ENCODE peak calls at places on chromosomes 16 and 17, in six cellular contexts. E, F, Q, D, M and R are unnamed samples.

GRCh38 chr16:27406729-27407128 is 4.8 kb downstream of the IL21R start:
- DNase-seq in E (no peak), F (no peak), Q (no peak), D (no peak), M (no peak), R (no peak)

GRCh38 chr17:2718150-2718938 is 6.8 kb upstream of the CLUH start:
- DNase-seq in E (no peak), F (no peak), Q (no peak), D (peak), M (peak), R (no peak)

GRCh38 chr17:1298616-1299015 is 19.2 kb downstream of the TRARG1 start:
- DNase-seq in E (no peak), F (no peak), Q (no peak), D (peak), M (no peak), R (no peak)

GRCh38 chr16:89565256-89565505 is 4.7 kb downstream of the RPL13 start:
- DNase-seq in E (no peak), F (no peak), Q (no peak), D (no peak), M (no peak), R (no peak)

GRCh38 chr16:81626181-81626674 is 152.9 kb upstream of the PLCG2 start:
- DNase-seq in E (no peak), F (no peak), Q (peak), D (peak), M (peak), R (peak)

GRCh38 chr17:42917236-42917603 is 16.6 kb downstream of the G6PC1 start:
- DNase-seq in E (no peak), F (no peak), Q (no peak), D (no peak), M (no peak), R (no peak)

GRCh38 chr17:17723354-17724261 is 42.4 kb downstream of the RAI1 start:
- DNase-seq in E (no peak), F (no peak), Q (no peak), D (peak), M (peak), R (peak)

GRCh38 chr17:62017912-62018311 is 47.2 kb downstream of the MED13 start:
- DNase-seq in E (no peak), F (no peak), Q (no peak), D (peak), M (peak), R (no peak)

GRCh38 chr17:309361-309888 is 43.2 kb downstream of the RPH3AL start:
- DNase-seq in E (no peak), F (no peak), Q (no peak), D (no peak), M (peak), R (no peak)

GRCh38 chr17:50640701-50641338 is 6.1 kb downstream of the ABCC3 start:
- DNase-seq in E (peak), F (no peak), Q (no peak), D (peak), M (peak), R (peak)

GRCh38 chr17:19386276-19386863 is 620 bp downstream of the MFAP4 start:
- DNase-seq in E (peak), F (no peak), Q (no peak), D (peak), M (peak), R (peak)

GRCh38 chr17:16997514-16998429 is 25.9 kb upstream of the TNFRSF13B start:
- DNase-seq in E (no peak), F (no peak), Q (no peak), D (no peak), M (no peak), R (no peak)

GRCh38 chr16:85306071-85306792 is 194.0 kb upstream of the CIBAR2 start:
- DNase-seq in E (peak), F (peak), Q (peak), D (peak), M (peak), R (peak)

GRCh38 chr17:78890111-78890897 is 12.7 kb downstream of the CEP295NL start:
- DNase-seq in E (peak), F (no peak), Q (peak), D (no peak), M (no peak), R (peak)

GRCh38 chr17:80959330-80960036 is 32.2 kb upstream of the CHMP6 start:
- DNase-seq in E (peak), F (no peak), Q (no peak), D (peak), M (peak), R (peak)

GRCh38 chr17:51435641-51436091 is 175.3 kb downstream of the UTP18 start:
- DNase-seq in E (no peak), F (no peak), Q (peak), D (peak), M (peak), R (peak)

GRCh38 chr16:66604376-66605176 is at the start of gene CMTM3:
- DNase-seq in E (peak), F (no peak), Q (peak), D (peak), M (peak), R (peak)

GRCh38 chr16:82653550-82654511 is 27.1 kb downstream of the CDH13 start:
- DNase-seq in E (no peak), F (peak), Q (peak), D (peak), M (peak), R (no peak)

GRCh38 chr16:75432828-75433731 is at the start of gene CFDP1:
- DNase-seq in E (peak), F (peak), Q (peak), D (peak), M (peak), R (peak)

GRCh38 chr16:84726079-84726669 is 26.4 kb downstream of the USP10 start:
- DNase-seq in E (peak), F (no peak), Q (peak), D (peak), M (peak), R (peak)

GRCh38 chr17:52136173-52136572 is 22.3 kb downstream of the CA10 start:
- DNase-seq in E (no peak), F (no peak), Q (no peak), D (no peak), M (no peak), R (no peak)

GRCh38 chr17:77372444-77373297 is 231.9 kb downstream of the SEC14L1 start:
- DNase-seq in E (peak), F (no peak), Q (peak), D (peak), M (peak), R (peak)

GRCh38 chr17:39929657-39930407 is 2.3 kb downstream of the LRRC3C start:
- DNase-seq in E (no peak), F (no peak), Q (no peak), D (peak), M (peak), R (no peak)

GRCh38 chr16:53502331-53503269 is at the start of gene AKTIP:
- DNase-seq in E (no peak), F (no peak), Q (peak), D (peak), M (peak), R (peak)

GRCh38 chr16:82834156-82834758 is 207.5 kb downstream of the CDH13 start:
- DNase-seq in E (no peak), F (no peak), Q (no peak), D (no peak), M (no peak), R (no peak)

GRCh38 chr17:53227514-53227913 is 595.2 kb upstream of the KIF2B start:
- DNase-seq in E (no peak), F (no peak), Q (no peak), D (no peak), M (no peak), R (no peak)

GRCh38 chr17:3980381-3980975 is 16.2 kb upstream of the ATP2A3 start:
- DNase-seq in E (no peak), F (no peak), Q (no peak), D (no peak), M (no peak), R (no peak)

GRCh38 chr16:83070416-83071199 is 443.8 kb downstream of the CDH13 start:
- DNase-seq in E (no peak), F (no peak), Q (no peak), D (peak), M (no peak), R (no peak)

GRCh38 chr17:80519091-80519781 is 25.4 kb upstream of the RPTOR start:
- DNase-seq in E (no peak), F (no peak), Q (no peak), D (peak), M (no peak), R (peak)